ENCODE peak calls at places on chromosomes 7 and 10, in eight cellular contexts. B is foreskin fibroblast, W is pancreas, N is IMR-90, H is PC-3, P is neural progenitor cell, F is OCI-LY7, G is fibroblast of lung. R is an unnamed sample.

GRCh38 chr7:34659676-34660075 is 1.7 kb downstream of the NPSR1 start:
- DNase-seq in P (no peak), F (no peak), H (no peak), B (no peak), W (no peak), G (no peak), N (no peak), R (no peak)

GRCh38 chr7:5231811-5232484 is 41.9 kb downstream of the WIPI2 start:
- DNase-seq in P (no peak), B (no peak), W (no peak), F (peak; percentile 71), N (no peak), H (no peak), G (no peak), R (no peak)

GRCh38 chr10:9268176-9268575 is 1213.7 kb downstream of the GATA3 start:
- DNase-seq in H (no peak), B (no peak), W (no peak), P (no peak), G (no peak), F (no peak), N (no peak), R (no peak)

GRCh38 chr7:37109853-37110252 is 338.8 kb downstream of the ELMO1 start:
- DNase-seq in G (peak; percentile 9), N (no peak), B (no peak), P (peak; percentile 27), H (no peak), W (no peak), F (no peak), R (no peak)

GRCh38 chr7:47807126-47807525 is 141.1 kb downstream of the PKD1L1 start:
- DNase-seq in W (no peak), N (no peak), P (no peak), G (no peak), B (no peak), F (no peak), H (no peak), R (no peak)

GRCh38 chr10:130739757-130740145 is 571.8 kb downstream of the TCERG1L start:
- DNase-seq in H (no peak), F (no peak), B (no peak), N (no peak), G (no peak), W (no peak), P (no peak), R (no peak)

GRCh38 chr10:3237530-3237929 is 64.9 kb upstream of the PITRM1 start:
- DNase-seq in P (no peak), G (no peak), W (no peak), B (no peak), N (no peak), H (no peak), F (no peak), R (no peak)

GRCh38 chr10:130335336-130335735 is 199.1 kb downstream of the GLRX3 start:
- DNase-seq in H (no peak), P (no peak), W (no peak), G (no peak), F (no peak), N (no peak), B (no peak), R (no peak)

GRCh38 chr7:140176271-140176701 is 497 bp downstream of the KDM7A start:
- DNase-seq in B (peak; percentile 45), H (no peak), W (peak; percentile 54), F (peak; percentile 13), N (no peak), P (peak; percentile 58), G (peak; percentile 6), R (no peak)

GRCh38 chr10:120473593-120473992 is 16.6 kb downstream of the PLPP4 start:
- DNase-seq in G (peak; percentile 24), P (no peak), F (no peak), N (no peak), B (no peak), H (no peak), W (no peak), R (no peak)

GRCh38 chr10:115417585-115418265 is 324.6 kb downstream of the ATRNL1 start:
- DNase-seq in F (peak; percentile 53), W (peak; percentile 18), G (peak; percentile 44), H (peak; percentile 41), B (peak; percentile 79), P (peak; percentile 81), N (peak; percentile 37), R (no peak)

GRCh38 chr10:36331121-36331520 is 689.0 kb upstream of the FZD8 start:
- DNase-seq in B (no peak), P (no peak), W (no peak), N (no peak), H (no peak), G (no peak), F (no peak), R (no peak)

GRCh38 chr10:22356324-22356873 is 11.1 kb downstream of the SPAG6 start:
- DNase-seq in B (no peak), W (no peak), N (no peak), P (no peak), F (no peak), G (no peak), H (no peak), R (no peak)

GRCh38 chr10:72423426-72423825 is 68.7 kb upstream of the DNAJB12 start:
- DNase-seq in B (no peak), W (no peak), G (no peak), F (no peak), P (no peak), H (no peak), N (no peak), R (no peak)

GRCh38 chr7:106518986-106519385 is 142.0 kb downstream of the CCDC71L start:
- DNase-seq in P (no peak), N (no peak), F (no peak), G (no peak), H (no peak), B (no peak), W (no peak), R (no peak)

GRCh38 chr10:124428207-124428777 is 9.6 kb upstream of the OAT start:
- DNase-seq in F (no peak), B (no peak), H (peak; percentile 14), N (no peak), P (no peak), W (no peak), G (no peak), R (no peak)

GRCh38 chr7:34849163-34849960 is 187.9 kb downstream of the DPY19L1 start:
- DNase-seq in P (no peak), B (peak; percentile 6), F (no peak), N (no peak), G (peak; percentile 37), W (no peak), H (peak; percentile 32), R (no peak)

GRCh38 chr7:152579070-152579469 is 96.9 kb downstream of the XRCC2 start:
- DNase-seq in B (peak; percentile 6), F (no peak), N (no peak), H (no peak), P (no peak), W (peak; percentile 24), G (no peak), R (no peak)

GRCh38 chr7:117582219-117582704 is 102.4 kb downstream of the CFTR start:
- DNase-seq in N (peak; percentile 98), B (peak; percentile 0), G (peak; percentile 92), P (peak; percentile 17), H (peak; percentile 95), W (peak; percentile 29), F (no peak), R (peak; percentile 67)

DNA sequence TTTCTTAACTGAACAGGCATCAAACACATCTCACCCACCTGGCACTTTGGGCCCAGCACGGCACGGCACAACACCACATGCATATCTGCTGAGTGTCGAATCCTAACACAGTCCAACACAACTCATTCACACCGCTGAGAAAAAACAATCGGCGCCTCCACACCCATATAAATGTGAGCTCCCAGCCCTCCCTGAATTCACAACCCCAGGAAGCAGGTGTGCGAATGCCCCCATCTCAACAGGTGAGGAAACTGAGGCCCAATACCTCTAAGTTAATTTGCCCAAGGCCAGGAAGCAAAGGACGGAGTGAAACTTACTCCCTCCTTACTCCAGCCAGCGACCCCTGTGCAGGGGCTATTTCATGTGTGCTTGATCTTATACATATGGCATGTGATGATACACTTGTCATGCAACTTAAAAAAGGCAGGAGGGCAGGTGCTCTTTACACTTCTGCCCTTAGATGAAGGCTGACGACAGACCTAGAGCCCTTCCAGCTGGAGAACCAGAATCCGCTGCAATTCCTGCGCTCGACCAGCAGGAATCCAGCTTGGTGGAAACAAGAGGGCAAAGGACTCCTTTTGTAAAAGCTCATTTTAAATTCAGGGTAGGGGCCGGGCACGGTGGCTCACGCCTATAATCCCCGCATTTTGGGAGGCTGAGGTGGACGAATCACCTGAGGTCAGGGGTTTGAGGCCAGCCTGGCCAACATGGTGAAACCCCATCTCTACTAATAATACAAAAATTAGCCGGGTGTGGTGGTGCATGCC is 116.0 kb downstream of the LARP4B start:
- DNase-seq in H (no peak), P (peak; percentile 43), G (no peak), B (no peak), F (no peak), N (no peak), W (no peak), R (no peak)
- TF ChIP-seq CTCF in H (no peak), P (peak; percentile 37), G (no peak), B (peak; percentile 4), F (no peak), N (no peak), W (no peak), R (peak; percentile 10)

DNA sequence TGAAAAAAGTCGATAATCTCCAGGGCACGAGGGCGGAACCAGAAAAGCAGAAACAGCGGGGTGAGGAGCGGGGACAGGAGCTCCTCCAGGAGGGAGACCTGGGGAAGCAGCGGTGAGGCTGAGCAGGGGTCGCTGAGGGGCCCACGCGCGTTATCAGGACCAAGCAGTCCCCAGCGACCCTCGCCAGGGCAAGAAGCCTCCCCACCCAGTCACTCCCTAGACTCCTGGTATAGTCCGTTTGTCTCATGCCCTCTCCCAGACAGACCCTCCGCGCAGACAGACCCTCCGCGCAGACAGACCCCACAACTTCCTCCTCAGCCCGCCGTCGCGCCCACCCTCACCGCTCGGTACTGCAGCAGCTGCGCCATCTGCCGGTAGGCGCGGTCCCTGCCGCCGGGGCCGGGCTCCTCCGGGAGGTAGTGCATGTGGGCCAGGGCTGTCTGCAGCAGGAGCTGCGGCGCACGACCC is 6.3 kb downstream of the ATG9B start:
- DNase-seq in P (peak; percentile 90), H (peak; percentile 61), W (peak; percentile 74), G (peak; percentile 32), F (peak; percentile 72), B (peak; percentile 72), N (peak; percentile 25), R (no peak)
- H3K4me3 ChIP-seq in P (peak overlapping the region; percentile 34), H (peak overlapping the region; percentile 49), W (no peak overlapping the region), G (no peak overlapping the region), F (peak overlapping the region; percentile 44), B (no peak overlapping the region), N (peak overlapping the region; percentile 23), R (no peak overlapping the region)

GRCh38 chr7:131859162-131859821 is 302.9 kb upstream of the PODXL start:
- DNase-seq in B (peak; percentile 70), P (peak; percentile 75), F (peak; percentile 29), H (peak; percentile 77), G (peak; percentile 73), N (peak; percentile 62), W (peak; percentile 66), R (peak; percentile 42)
- TF ChIP-seq CTCF in B (peak; percentile 97), P (peak; percentile 94), F (peak; percentile 85), H (peak; percentile 87), G (peak; percentile 90), N (peak; percentile 75), W (peak; percentile 84), R (peak; percentile 97)

GRCh38 chr7:36044096-36044892 is 108.8 kb upstream of the EEPD1 start:
- DNase-seq in H (peak; percentile 13), B (no peak), P (no peak), F (no peak), N (no peak), W (no peak), G (peak; percentile 30), R (no peak)
- H3K4me3 ChIP-seq in H (no peak overlapping the region), B (no peak overlapping the region), P (no peak overlapping the region), F (no peak overlapping the region), N (no peak overlapping the region), W (no peak overlapping the region), G (no peak overlapping the region), R (no peak overlapping the region)

R was measured in AG09309.